ENCODE peak calls at places on chromosomes 6 and 20, in six cellular contexts. K, N, D, Q, O and L are unnamed samples.
A peak's percentile ranks its signal among the peaks of the same experiment; 100 is the strongest.

GRCh38 chr6:170100046-170100445 is 190.8 kb downstream of the DLL1 start:
- DNase-seq in K (no peak), N (peak; percentile 35), D (peak; percentile 31), Q (no peak), O (no peak), L (no peak)

GRCh38 chr6:134938896-134939295 is 11.0 kb downstream of the ALDH8A1 start:
- DNase-seq in K (no peak), N (no peak), D (no peak), Q (no peak), O (no peak), L (no peak)

GRCh38 chr20:36339646-36340592 is 33.8 kb downstream of the DLGAP4 start:
- DNase-seq in K (no peak), N (no peak), D (no peak), Q (no peak), O (no peak), L (no peak)

GRCh38 chr20:21509079-21509596 is 4.7 kb downstream of the NKX2-2 start:
- DNase-seq in K (no peak), N (peak; percentile 36), D (no peak), Q (no peak), O (no peak), L (no peak)

GRCh38 chr20:853406-853996 is 20.0 kb downstream of the FAM110A start:
- DNase-seq in K (no peak), N (no peak), D (no peak), Q (no peak), O (no peak), L (no peak)

GRCh38 chr6:151349651-151350270 is 41.6 kb downstream of the ZBTB2 start:
- DNase-seq in K (no peak), N (no peak), D (no peak), Q (no peak), O (no peak), L (no peak)

GRCh38 chr6:14728396-14729024 is 517.4 kb upstream of the JARID2 start:
- DNase-seq in K (no peak), N (no peak), D (peak; percentile 70), Q (no peak), O (no peak), L (no peak)

GRCh38 chr6:126926926-126927325 is 191.5 kb upstream of the RSPO3 start:
- DNase-seq in K (no peak), N (no peak), D (no peak), Q (no peak), O (no peak), L (no peak)

GRCh38 chr6:170185175-170185970 is 105.5 kb downstream of the DLL1 start:
- DNase-seq in K (no peak), N (peak; percentile 27), D (no peak), Q (no peak), O (peak; percentile 58), L (no peak)

GRCh38 chr20:52889225-52889624 is 82.9 kb upstream of the TSHZ2 start:
- DNase-seq in K (no peak), N (no peak), D (no peak), Q (peak; percentile 10), O (no peak), L (peak; percentile 10)

GRCh38 chr6:36263390-36263789 is 6.5 kb upstream of the PNPLA1 start:
- DNase-seq in K (no peak), N (no peak), D (no peak), Q (no peak), O (no peak), L (no peak)

GRCh38 chr6:1004885-1005635 is 306.8 kb upstream of the FOXQ1 start:
- DNase-seq in K (no peak), N (peak; percentile 62), D (no peak), Q (no peak), O (no peak), L (no peak)

GRCh38 chr20:37384683-37385174 is 38.8 kb downstream of the SRC start:
- DNase-seq in K (peak; percentile 47), N (no peak), D (peak; percentile 77), Q (no peak), O (peak; percentile 83), L (no peak)

GRCh38 chr6:153024401-153025017 is 22.0 kb upstream of the MTRF1L start:
- DNase-seq in K (peak; percentile 34), N (no peak), D (no peak), Q (no peak), O (no peak), L (no peak)

GRCh38 chr20:50193169-50193850 is 2.7 kb downstream of the CEBPB start:
- DNase-seq in K (no peak), N (peak; percentile 57), D (peak; percentile 77), Q (peak; percentile 52), O (no peak), L (no peak)

GRCh38 chr6:30231067-30231466 is 17.9 kb upstream of the TRIM26 start:
- DNase-seq in K (no peak), N (no peak), D (no peak), Q (no peak), O (no peak), L (no peak)

GRCh38 chr20:12207875-12208274 is 290.2 kb downstream of the BTBD3 start:
- DNase-seq in K (peak; percentile 6), N (peak; percentile 44), D (no peak), Q (no peak), O (no peak), L (peak; percentile 1)

GRCh38 chr6:137370871-137371633 is 123.1 kb downstream of the OLIG3 start:
- DNase-seq in K (no peak), N (no peak), D (no peak), Q (no peak), O (no peak), L (no peak)

GRCh38 chr6:19472850-19473249 is 364.3 kb upstream of the ID4 start:
- DNase-seq in K (no peak), N (no peak), D (no peak), Q (no peak), O (no peak), L (no peak)

GRCh38 chr6:3163248-3163594 is 5.9 kb upstream of the TUBB2A start:
- DNase-seq in K (no peak), N (no peak), D (no peak), Q (no peak), O (no peak), L (no peak)

GRCh38 chr6:4848382-4849068 is 72.3 kb downstream of the CDYL start:
- DNase-seq in K (no peak), N (no peak), D (no peak), Q (no peak), O (no peak), L (no peak)

GRCh38 chr6:41442800-41443501 is 103.2 kb upstream of the FOXP4 start:
- DNase-seq in K (no peak), N (no peak), D (peak; percentile 82), Q (no peak), O (no peak), L (no peak)

GRCh38 chr6:5084787-5085637 is at the start of gene PPP1R3G:
- DNase-seq in K (no peak), N (peak; percentile 55), D (peak; percentile 79), Q (no peak), O (peak; percentile 70), L (no peak)

GRCh38 chr20:14193443-14193842 is 144.0 kb downstream of the FLRT3 start:
- DNase-seq in K (no peak), N (no peak), D (no peak), Q (no peak), O (no peak), L (no peak)

GRCh38 chr6:134177753-134178229 is 125.4 kb upstream of the SLC2A12 start:
- DNase-seq in K (no peak), N (no peak), D (no peak), Q (peak; percentile 83), O (no peak), L (no peak)

GRCh38 chr6:93779086-93779858 is 359.9 kb upstream of the EPHA7 start:
- DNase-seq in K (no peak), N (no peak), D (no peak), Q (no peak), O (no peak), L (no peak)
- H3K4me3 ChIP-seq in K (peak overlapping the region; percentile 28), N (no peak overlapping the region), D (no peak overlapping the region), Q (no peak overlapping the region), O (no peak overlapping the region), L (no peak overlapping the region)

DNA sequence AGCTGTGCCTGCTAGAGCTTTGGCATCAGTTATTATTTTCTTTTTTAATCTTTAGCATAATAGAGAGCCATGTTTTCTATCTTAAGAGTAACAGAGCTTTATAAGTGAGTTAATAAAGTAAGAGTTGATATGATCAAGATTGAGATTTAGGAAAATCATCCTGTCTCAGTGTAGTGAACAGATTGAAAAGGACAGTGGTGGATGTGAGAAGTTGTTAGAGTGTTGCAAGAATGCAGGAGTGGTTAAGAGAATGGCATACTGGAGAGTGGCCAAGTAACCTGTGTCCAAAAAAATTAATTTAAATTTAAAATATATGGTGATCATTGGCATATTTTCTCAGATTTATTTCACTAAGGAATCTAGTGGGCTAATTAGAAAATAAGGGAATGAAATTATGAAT is 629.3 kb downstream of the GRIK2 start:
- DNase-seq in K (no peak), N (no peak), D (no peak), Q (no peak), O (no peak), L (no peak)
- H3K4me3 ChIP-seq in K (no peak overlapping the region), N (no peak overlapping the region), D (no peak overlapping the region), Q (no peak overlapping the region), O (no peak overlapping the region), L (no peak overlapping the region)

GRCh38 chr6:87730310-87730709 is 28.3 kb upstream of the AKIRIN2 start:
- DNase-seq in K (no peak), N (no peak), D (peak; percentile 68), Q (no peak), O (no peak), L (no peak)
- H3K4me3 ChIP-seq in K (no peak overlapping the region), N (no peak overlapping the region), D (no peak overlapping the region), Q (no peak overlapping the region), O (no peak overlapping the region), L (no peak overlapping the region)

GRCh38 chr6:52516943-52517342 is 59.9 kb downstream of the TRAM2 start:
- DNase-seq in K (no peak), N (no peak), D (no peak), Q (no peak), O (no peak), L (no peak)

GRCh38 chr6:52518279-52518944 is 58.4 kb downstream of the TRAM2 start:
- DNase-seq in K (no peak), N (no peak), D (no peak), Q (no peak), O (no peak), L (no peak)

GRCh38 chr6:52516269-52516668 is 60.6 kb downstream of the TRAM2 start:
- DNase-seq in K (no peak), N (no peak), D (no peak), Q (no peak), O (no peak), L (no peak)

GRCh38 chr6:52519618-52520017 is 57.2 kb downstream of the TRAM2 start:
- DNase-seq in K (no peak), N (no peak), D (no peak), Q (no peak), O (no peak), L (no peak)

DNA sequence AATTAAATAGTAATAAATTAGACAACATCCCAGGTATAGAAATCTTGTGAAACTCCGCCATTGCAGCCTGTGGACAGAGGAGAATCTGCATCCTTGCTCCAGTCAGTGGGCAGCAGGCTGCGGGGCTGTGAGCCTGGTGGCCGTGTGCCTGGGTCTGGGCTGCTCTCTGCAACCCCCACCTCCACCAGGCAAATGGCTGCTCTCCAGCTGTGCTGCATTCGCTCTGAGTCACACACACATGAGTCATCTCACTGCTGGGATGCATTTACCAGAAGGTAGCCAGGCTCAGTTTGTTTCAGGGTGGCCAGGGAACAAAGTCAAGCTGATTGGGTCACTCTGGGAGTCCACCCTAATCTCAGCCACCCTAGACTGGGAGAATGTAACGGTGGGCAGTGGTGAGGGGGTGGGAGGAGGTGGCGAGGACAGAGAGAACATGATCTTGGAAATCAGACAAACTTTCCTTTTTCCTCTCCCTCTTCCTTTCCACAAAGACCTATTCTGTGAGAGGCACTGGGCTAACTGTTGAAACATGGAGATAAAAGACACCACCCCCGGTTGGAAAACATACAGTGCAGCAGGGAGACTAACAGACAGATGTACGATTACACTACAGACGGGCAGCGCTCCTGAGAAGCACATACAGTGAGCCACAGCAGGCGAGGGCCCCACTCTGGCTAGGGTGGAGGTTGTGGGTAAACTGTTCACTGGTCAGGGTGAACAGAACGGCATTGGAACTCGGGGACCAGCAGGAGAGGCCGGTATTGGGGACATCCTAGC is 59.2 kb downstream of the TRAM2 start:
- DNase-seq in K (peak; percentile 91), N (peak; percentile 98), D (peak; percentile 95), Q (peak; percentile 77), O (no peak), L (peak; percentile 89)
- H3K4me3 ChIP-seq in K (peak overlapping the region; percentile 17), N (peak overlapping the region; percentile 1), D (no peak overlapping the region), Q (peak overlapping the region; percentile 11), O (no peak overlapping the region), L (no peak overlapping the region)